ENCODE peak calls at places on chromosomes 6 and 20, in six cellular contexts. J, L, Y, R, C and D are unnamed samples.

GRCh38 chr6:14818422-14818884 is 427.4 kb upstream of the JARID2 start:
- DNase-seq in L (no peak), C (no peak), J (no peak), R (no peak), Y (no peak), D (no peak)

GRCh38 chr6:165883851-165884640 is 221.0 kb upstream of the PDE10A start:
- DNase-seq in R (no peak), J (no peak), Y (no peak), C (no peak), L (no peak), D (no peak)

GRCh38 chr6:125986956-125987617 is 747 bp downstream of the TRMT11 start:
- DNase-seq in R (peak), Y (no peak), J (peak), L (peak), C (peak), D (no peak)

GRCh38 chr20:30168025-30168799 is 1089.3 kb upstream of the DEFB115 start:
- DNase-seq in Y (no peak), C (no peak), J (peak), L (no peak), R (no peak), D (no peak)

GRCh38 chr6:130382872-130383490 is 17.2 kb downstream of the TMEM200A start:
- DNase-seq in C (no peak), R (no peak), Y (no peak), J (no peak), L (no peak), D (no peak)

GRCh38 chr20:4989570-4989969 is 11.7 kb downstream of the SLC23A2 start:
- DNase-seq in L (no peak), J (no peak), Y (no peak), C (no peak), R (peak), D (no peak)

GRCh38 chr6:73942581-73942980 is 246.6 kb downstream of the CD109 start:
- DNase-seq in L (peak), C (no peak), Y (peak), J (peak), R (no peak), D (peak)

GRCh38 chr20:32019156-32019510 is 8.9 kb downstream of the CCM2L start:
- DNase-seq in L (no peak), Y (peak), R (no peak), J (peak), C (peak), D (no peak)

GRCh38 chr20:62841705-62842212 is 19.9 kb downstream of the TCFL5 start:
- DNase-seq in L (no peak), Y (no peak), J (no peak), C (no peak), R (no peak), D (no peak)

GRCh38 chr6:114650891-114651290 is 308.1 kb upstream of the HS3ST5 start:
- DNase-seq in C (no peak), Y (no peak), J (no peak), L (no peak), R (no peak), D (no peak)

GRCh38 chr6:52341861-52342260 is 20.1 kb upstream of the PAQR8 start:
- DNase-seq in Y (no peak), R (no peak), C (peak), L (no peak), J (no peak), D (no peak)

GRCh38 chr6:36947570-36948351 is 6.8 kb upstream of the PI16 start:
- DNase-seq in C (no peak), L (no peak), Y (peak), R (no peak), J (no peak), D (no peak)

GRCh38 chr6:5094327-5094726 is 9.2 kb downstream of the PPP1R3G start:
- DNase-seq in R (no peak), C (no peak), L (no peak), Y (no peak), J (no peak), D (no peak)

GRCh38 chr20:23582293-23582692 is 14.0 kb upstream of the CST9L start:
- DNase-seq in J (no peak), L (no peak), Y (no peak), C (no peak), R (no peak), D (no peak)

GRCh38 chr6:49423817-49424216 is 39.2 kb downstream of the MMUT start:
- DNase-seq in Y (no peak), J (peak), C (no peak), R (no peak), L (no peak), D (no peak)

GRCh38 chr6:99011151-99011550 is 63.4 kb upstream of the FBXL4 start:
- DNase-seq in J (no peak), R (no peak), C (no peak), L (no peak), Y (no peak), D (no peak)

GRCh38 chr20:32516985-32517873 is 67.9 kb downstream of the NOL4L start:
- DNase-seq in L (no peak), R (no peak), J (peak), C (no peak), Y (no peak), D (no peak)

GRCh38 chr6:170224694-170225660 is 65.9 kb downstream of the DLL1 start:
- DNase-seq in R (no peak), L (no peak), Y (no peak), J (no peak), C (no peak), D (no peak)

GRCh38 chr6:40912158-40912946 is 126.7 kb downstream of the UNC5CL start:
- DNase-seq in Y (peak), J (peak), R (peak), L (peak), C (peak), D (no peak)

GRCh38 chr6:43773050-43773956 is 3.3 kb downstream of the VEGFA start:
- DNase-seq in R (no peak), J (peak), Y (peak), L (peak), C (peak), D (peak)

GRCh38 chr6:130969807-130970491 is 93.1 kb downstream of the EPB41L2 start:
- DNase-seq in J (no peak), C (no peak), R (no peak), L (peak), Y (no peak), D (no peak)

GRCh38 chr20:14790771-14791517 is 453.5 kb upstream of the FLRT3 start:
- DNase-seq in Y (no peak), C (no peak), R (no peak), L (no peak), J (no peak), D (no peak)

GRCh38 chr20:49913399-49914047 is 1.8 kb downstream of the SPATA2 start:
- DNase-seq in Y (no peak), J (no peak), R (no peak), L (no peak), C (no peak), D (no peak)

GRCh38 chr6:109009761-109010612 is 84.7 kb downstream of the SESN1 start:
- DNase-seq in C (no peak), R (no peak), Y (no peak), J (no peak), L (no peak), D (no peak)

GRCh38 chr6:31094389-31094881 is 17.9 kb downstream of the C6orf15 start:
- DNase-seq in C (no peak), Y (no peak), J (no peak), R (no peak), L (no peak), D (no peak)

GRCh38 chr6:24139639-24140038 is 13.6 kb downstream of the NRSN1 start:
- DNase-seq in J (no peak), R (no peak), Y (no peak), L (no peak), C (no peak), D (no peak)

GRCh38 chr6:16345449-16346330 is 107.3 kb downstream of the GMPR start:
- DNase-seq in J (no peak), R (no peak), C (peak), L (peak), Y (no peak), D (no peak)
- TF ChIP-seq CREB1 in J (no peak), R (no peak), C (no peak), L (peak), Y (no peak), D (no peak)

GRCh38 chr6:6723316-6723715 is 134.8 kb downstream of the LY86 start:
- DNase-seq in Y (no peak), L (no peak), R (no peak), J (no peak), C (no peak), D (no peak)

GRCh38 chr6:6723792-6724318 is 135.3 kb downstream of the LY86 start:
- DNase-seq in C (no peak), L (peak), J (no peak), R (no peak), Y (no peak), D (no peak)

GRCh38 chr6:6722195-6722594 is 133.7 kb downstream of the LY86 start:
- DNase-seq in L (no peak), C (no peak), Y (no peak), J (no peak), R (no peak), D (no peak)

GRCh38 chr6:6724319-6725119 is 136.0 kb downstream of the LY86 start:
- DNase-seq in C (peak), R (no peak), L (peak), Y (peak), J (peak), D (peak)

DNA sequence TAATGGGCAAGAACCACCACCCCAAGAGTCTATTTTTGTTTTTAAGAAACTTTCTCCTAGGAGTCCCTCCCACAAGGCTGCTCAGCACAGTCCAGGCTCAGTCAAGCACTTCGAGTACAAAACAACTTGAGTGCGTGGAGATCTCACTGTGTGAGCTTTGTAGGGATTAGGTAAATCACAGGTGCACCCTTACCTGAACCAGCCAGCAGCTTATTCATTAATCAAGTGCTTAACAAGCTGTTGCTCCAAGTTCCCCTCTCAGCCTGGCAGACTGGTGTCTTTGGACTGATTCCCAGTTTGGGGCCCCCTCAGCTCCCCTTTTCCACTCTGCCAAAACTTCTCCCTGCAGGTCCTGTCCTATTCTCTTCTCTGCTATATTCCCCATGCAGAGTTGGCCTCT is 133.1 kb downstream of the LY86 start:
- DNase-seq in Y (no peak), R (no peak), J (no peak), L (no peak), C (no peak), D (no peak)
- TF ChIP-seq CREB1 in Y (no peak), R (no peak), J (no peak), L (no peak), C (no peak), D (no peak)

GRCh38 chr20:38316341-38316740 is 12.4 kb downstream of the BPI start:
- DNase-seq in J (no peak), R (no peak), L (no peak), C (no peak), Y (no peak), D (no peak)

GRCh38 chr20:38317422-38317821 is 13.5 kb downstream of the BPI start:
- DNase-seq in R (no peak), C (no peak), J (no peak), L (no peak), Y (no peak), D (no peak)

GRCh38 chr20:38324159-38324558 is 20.2 kb downstream of the BPI start:
- DNase-seq in Y (no peak), J (no peak), R (no peak), L (no peak), C (no peak), D (no peak)

GRCh38 chr20:38321959-38322598 is 18.1 kb downstream of the BPI start:
- DNase-seq in L (peak), C (peak), J (peak), R (no peak), Y (peak), D (no peak)

GRCh38 chr20:38320221-38320620 is 16.3 kb downstream of the BPI start:
- DNase-seq in J (no peak), R (no peak), C (no peak), L (no peak), Y (no peak), D (no peak)
- TF ChIP-seq CREB1 in J (no peak), R (no peak), C (no peak), L (no peak), Y (no peak), D (no peak)

GRCh38 chr6:148825492-148825891 is 78.7 kb downstream of the UST start:
- DNase-seq in Y (no peak), L (no peak), R (no peak), J (no peak), C (no peak), D (no peak)
- TF ChIP-seq CREB1 in Y (no peak), L (no peak), R (no peak), J (no peak), C (no peak), D (no peak)